ENCODE peak calls at places on chromosomes 12 and 14, in nine cellular contexts. P, E, I, Z, R, T, F, X and U are unnamed samples.

GRCh38 chr12:8065991-8066594 is at the start of gene C3AR1:
- DNase-seq in P (peak; percentile 9), E (no peak), I (no peak), Z (no peak), R (no peak), T (no peak), F (no peak), X (no peak), U (no peak)

GRCh38 chr12:96136720-96137378 is 57.3 kb upstream of the ELK3 start:
- DNase-seq in P (no peak), E (no peak), I (no peak), Z (no peak), R (no peak), T (no peak), F (no peak), X (no peak), U (no peak)

GRCh38 chr12:16359512-16360491 is 12.4 kb downstream of the MGST1 start:
- DNase-seq in P (no peak), E (no peak), I (peak; percentile 75), Z (peak; percentile 71), R (no peak), T (no peak), F (peak; percentile 71), X (no peak), U (no peak)

GRCh38 chr12:110104188-110104969 is 19.8 kb upstream of the IFT81 start:
- DNase-seq in P (no peak), E (no peak), I (no peak), Z (no peak), R (no peak), T (no peak), F (no peak), X (no peak), U (no peak)

GRCh38 chr14:58239259-58240210 is 5.1 kb upstream of the PSMA3 start:
- DNase-seq in P (peak; percentile 82), E (peak; percentile 49), I (peak; percentile 82), Z (peak; percentile 82), R (peak; percentile 88), T (no peak), F (peak; percentile 28), X (peak; percentile 43), U (peak; percentile 37)

GRCh38 chr14:69107407-69108003 is 45.4 kb downstream of the DCAF5 start:
- DNase-seq in P (peak; percentile 13), E (peak; percentile 70), I (no peak), Z (peak; percentile 36), R (no peak), T (peak; percentile 41), F (peak; percentile 68), X (peak; percentile 40), U (peak; percentile 42)

GRCh38 chr14:76924363-76925151 is 98.3 kb downstream of the LRRC74A start:
- DNase-seq in P (no peak), E (peak; percentile 98), I (no peak), Z (no peak), R (no peak), T (peak; percentile 72), F (peak; percentile 84), X (peak; percentile 42), U (no peak)

GRCh38 chr14:103019827-103020226 is 37.5 kb downstream of the CDC42BPB start:
- DNase-seq in P (no peak), E (no peak), I (no peak), Z (no peak), R (no peak), T (no peak), F (no peak), X (no peak), U (no peak)